ENCODE peak calls at places on chromosomes 16 and 17, in ten cellular contexts. M is prostate gland, T is breast epithelium, E is K562, S is sigmoid colon, N is stomach, K is H1, R is HepG2, O is transverse colon, A is HCT116. F is an unnamed sample.

GRCh38 chr16:81478876-81479496 is 34.4 kb downstream of the CMIP start:
- DNase-seq in M (peak; percentile 70), T (no peak), E (no peak), S (no peak), N (peak; percentile 75), K (no peak), R (no peak), O (peak; percentile 73), A (no peak), F (no peak)

GRCh38 chr17:10756146-10756545 is 26.3 kb upstream of the TMEM220 start:
- DNase-seq in M (no peak), T (no peak), E (no peak), S (no peak), N (no peak), K (no peak), R (no peak), O (no peak), A (no peak), F (no peak)

GRCh38 chr17:19382581-19383444 is 4.2 kb downstream of the MFAP4 start:
- DNase-seq in M (no peak), T (no peak), E (no peak), S (peak; percentile 63), N (no peak), K (no peak), R (no peak), O (no peak), A (no peak), F (no peak)

GRCh38 chr17:50375858-50376538 is 3.0 kb downstream of the EME1 start:
- DNase-seq in M (no peak), T (no peak), E (no peak), S (no peak), N (no peak), K (no peak), R (no peak), O (no peak), A (no peak), F (no peak)

GRCh38 chr16:89319883-89320716 is 102.6 kb downstream of the ZNF778 start:
- DNase-seq in M (no peak), T (no peak), E (peak; percentile 74), S (peak; percentile 77), N (peak; percentile 51), K (no peak), R (peak; percentile 64), O (peak; percentile 38), A (no peak), F (no peak)

GRCh38 chr16:87842209-87842869 is 27.0 kb downstream of the SLC7A5 start:
- DNase-seq in M (no peak), T (no peak), E (no peak), S (peak; percentile 65), N (no peak), K (no peak), R (peak; percentile 51), O (no peak), A (no peak), F (no peak)

GRCh38 chr17:50728881-50729765 is 9.7 kb downstream of the LUC7L3 start:
- DNase-seq in M (no peak), T (no peak), E (no peak), S (no peak), N (no peak), K (no peak), R (no peak), O (no peak), A (no peak), F (no peak)

GRCh38 chr17:9566067-9566466 is 9.6 kb downstream of the STX8 start:
- DNase-seq in M (no peak), T (no peak), E (no peak), S (no peak), N (no peak), K (no peak), R (no peak), O (no peak), A (no peak), F (no peak)

DNA sequence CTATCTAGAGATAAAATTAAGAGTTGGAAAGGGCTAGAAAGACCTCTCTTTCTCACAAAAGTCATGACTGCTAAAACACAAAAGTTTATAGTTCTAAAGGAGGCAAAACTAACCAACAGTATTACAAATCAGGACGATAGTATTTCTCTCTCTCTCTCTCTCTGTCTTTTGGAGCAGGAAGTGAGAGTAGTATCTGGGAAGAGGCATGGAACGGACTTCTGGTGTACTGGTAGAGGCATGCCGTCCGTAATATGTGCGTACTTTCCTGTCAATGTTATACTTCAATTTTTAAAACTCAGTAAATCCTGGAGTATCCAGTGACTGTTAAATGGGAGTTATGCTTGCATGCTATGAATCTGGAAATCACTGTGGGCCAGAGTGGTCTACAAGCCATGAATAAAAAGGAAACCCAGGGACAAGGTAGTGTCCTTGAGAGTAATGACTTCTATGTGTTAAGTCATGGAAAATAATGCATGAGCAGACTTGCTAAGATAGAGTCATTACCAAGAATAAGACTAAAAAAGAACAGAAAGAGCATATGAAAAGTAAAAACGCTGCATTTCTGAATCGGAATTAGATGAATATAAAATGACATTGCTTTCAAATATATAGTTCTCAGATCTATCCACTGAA is 49.8 kb upstream of the ANKFY1 start:
- DNase-seq in M (no peak), T (no peak), E (no peak), S (no peak), N (no peak), K (no peak), R (no peak), O (no peak), A (no peak), F (no peak)
- H3K4me1 ChIP-seq in M (peaks cover 13% of the 10 kb centered on the region), T (peaks cover 5% of the 10 kb centered on the region), E (peaks cover 8% of the 10 kb centered on the region), S (peaks cover 87% of the 10 kb centered on the region), N (peaks cover 95% of the 10 kb centered on the region), K (peaks cover 1% of the 10 kb centered on the region), R (peaks cover 89% of the 10 kb centered on the region), O (peaks cover 51% of the 10 kb centered on the region), A (no peaks in the 10 kb centered on the region), F (peaks cover 73% of the 10 kb centered on the region)

GRCh38 chr17:74978240-74978639 is 5.7 kb upstream of the HID1 start:
- DNase-seq in M (no peak), T (no peak), E (no peak), S (no peak), N (no peak), K (no peak), R (no peak), O (no peak), A (no peak), F (no peak)

GRCh38 chr17:74979408-74980146 is 7.0 kb upstream of the HID1 start:
- DNase-seq in M (no peak), T (no peak), E (peak; percentile 39), S (no peak), N (no peak), K (no peak), R (no peak), O (no peak), A (no peak), F (no peak)

GRCh38 chr17:74981318-74981978 is 6.0 kb upstream of the CDR2L start:
- DNase-seq in M (no peak), T (no peak), E (no peak), S (no peak), N (no peak), K (no peak), R (no peak), O (no peak), A (no peak), F (no peak)

GRCh38 chr17:74986206-74986576 is 1.2 kb upstream of the CDR2L start:
- DNase-seq in M (no peak), T (no peak), E (no peak), S (no peak), N (no peak), K (no peak), R (no peak), O (no peak), A (no peak), F (no peak)

DNA sequence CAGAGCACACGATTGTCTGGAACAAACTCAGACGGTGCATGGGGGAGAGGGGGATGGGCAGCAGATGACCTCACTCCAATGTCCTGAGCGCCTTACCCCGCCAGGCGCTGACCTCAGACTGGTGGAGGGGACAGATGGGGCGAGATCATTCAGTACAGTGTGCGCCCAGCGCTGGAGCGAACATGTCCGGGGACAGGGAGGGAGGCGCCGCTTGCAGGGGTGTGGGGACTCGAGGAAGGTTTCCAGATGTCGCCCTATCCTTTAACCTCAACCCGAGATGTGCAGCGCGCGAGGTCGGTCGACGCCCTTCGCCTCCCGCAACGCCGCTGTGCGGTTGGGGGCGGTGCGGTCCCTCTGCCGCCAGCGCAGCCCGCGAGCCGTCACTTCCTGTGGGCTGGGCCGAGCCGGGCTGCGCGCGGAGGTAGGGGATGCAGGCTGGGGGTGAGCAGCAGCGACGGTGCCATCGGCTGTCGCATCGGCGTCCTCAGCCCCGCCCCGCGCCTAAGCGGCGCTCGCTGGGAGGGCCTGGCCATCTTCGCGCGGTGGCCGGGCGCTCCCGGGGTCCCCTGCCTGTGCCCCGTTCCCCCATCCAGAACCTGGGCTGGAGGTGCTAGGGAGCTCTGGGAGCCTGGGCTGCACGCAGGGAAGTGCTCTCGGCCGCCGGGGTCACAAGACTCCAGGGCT is 5.3 kb upstream of the CDR2L start:
- DNase-seq in M (peak; percentile 53), T (peak; percentile 83), E (peak; percentile 88), S (peak; percentile 85), N (peak; percentile 79), K (no peak), R (peak; percentile 72), O (peak; percentile 77), A (peak; percentile 57), F (no peak)
- H3K9me3 ChIP-seq in M (no peaks in the 10 kb centered on the region), T (no peaks in the 10 kb centered on the region), E (no peaks in the 10 kb centered on the region), S (no peaks in the 10 kb centered on the region), N (no peaks in the 10 kb centered on the region), K (no peaks in the 10 kb centered on the region), R (no peaks in the 10 kb centered on the region), O (no peaks in the 10 kb centered on the region), A (no peaks in the 10 kb centered on the region), F (no peaks in the 10 kb centered on the region)

GRCh38 chr17:58694302-58694701 is 1.9 kb downstream of the RAD51C start:
- DNase-seq in M (no peak), T (no peak), E (no peak), S (no peak), N (no peak), K (no peak), R (no peak), O (no peak), A (no peak), F (no peak)

GRCh38 chr17:58691701-58692238 is at the start of gene TEX14:
- DNase-seq in M (no peak), T (no peak), E (peak; percentile 30), S (no peak), N (no peak), K (no peak), R (no peak), O (no peak), A (no peak), F (no peak)

GRCh38 chr17:58693208-58693607 is 806 bp downstream of the RAD51C start:
- DNase-seq in M (no peak), T (no peak), E (no peak), S (no peak), N (no peak), K (no peak), R (no peak), O (no peak), A (no peak), F (no peak)

GRCh38 chr17:58693751-58694150 is 1.3 kb downstream of the RAD51C start:
- DNase-seq in M (no peak), T (no peak), E (no peak), S (no peak), N (no peak), K (no peak), R (no peak), O (no peak), A (no peak), F (no peak)

DNA sequence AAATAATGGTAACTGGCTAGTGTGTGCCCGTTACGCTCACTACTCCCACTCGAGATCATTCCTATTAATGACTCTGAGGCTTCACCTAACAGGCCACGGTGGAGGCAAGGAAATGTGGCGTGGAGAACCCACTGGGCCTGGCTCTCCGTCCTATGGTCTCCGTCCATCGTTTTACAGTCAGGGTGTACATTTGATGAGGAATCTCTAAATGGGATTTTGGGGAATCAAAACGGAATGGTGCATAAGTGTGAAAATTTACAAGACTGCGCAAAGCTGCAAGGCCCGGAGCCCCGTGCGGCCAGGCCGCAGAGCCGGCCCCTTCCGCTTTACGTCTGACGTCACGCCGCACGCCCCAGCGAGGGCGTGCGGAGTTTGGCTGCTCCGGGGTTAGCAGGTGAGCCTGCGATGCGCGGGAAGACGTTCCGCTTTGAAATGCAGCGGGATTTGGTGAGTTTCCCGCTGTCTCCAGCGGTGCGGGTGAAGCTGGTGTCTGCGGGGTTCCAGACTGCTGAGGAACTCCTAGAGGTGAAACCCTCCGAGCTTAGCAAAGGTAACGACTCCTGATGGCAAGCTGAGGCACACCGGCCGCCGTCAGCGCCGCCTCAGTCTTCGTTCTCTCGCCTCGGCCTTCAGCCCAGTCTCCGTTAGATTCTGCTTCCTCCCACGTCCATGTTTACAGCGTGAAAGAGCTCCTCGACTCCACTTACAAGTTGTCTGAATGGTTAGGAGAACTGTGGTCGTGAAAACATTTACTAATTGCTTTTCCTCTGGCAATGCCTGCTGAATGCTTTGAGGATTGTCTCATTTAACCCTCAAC is at the start of gene RAD51C:
- DNase-seq in M (peak; percentile 65), T (peak; percentile 67), E (peak; percentile 92), S (peak; percentile 91), N (peak; percentile 85), K (peak; percentile 27), R (peak; percentile 84), O (peak; percentile 90), A (peak; percentile 93), F (peak; percentile 89)
- TF ChIP-seq POLR2AphosphoS5 in M (peak; percentile 85), T (no peak), E (peak; percentile 91), S (peak; percentile 89), N (peak; percentile 87), K (no peak), R (peak; percentile 94), O (peak; percentile 43), A (peak; percentile 98), F (no peak)

GRCh38 chr16:1299012-1299867 is 10.2 kb upstream of the UBE2I start:
- DNase-seq in M (no peak), T (peak; percentile 80), E (peak; percentile 64), S (no peak), N (peak; percentile 61), K (no peak), R (peak; percentile 67), O (no peak), A (no peak), F (no peak)

GRCh38 chr16:1301562-1301961 is 7.9 kb upstream of the UBE2I start:
- DNase-seq in M (no peak), T (no peak), E (no peak), S (no peak), N (no peak), K (no peak), R (no peak), O (no peak), A (no peak), F (no peak)

GRCh38 chr16:1298406-1298805 is 11.0 kb upstream of the UBE2I start:
- DNase-seq in M (no peak), T (no peak), E (no peak), S (no peak), N (no peak), K (no peak), R (no peak), O (no peak), A (no peak), F (no peak)

GRCh38 chr16:1299868-1300203 is 9.6 kb upstream of the UBE2I start:
- DNase-seq in M (no peak), T (no peak), E (no peak), S (no peak), N (no peak), K (no peak), R (no peak), O (no peak), A (no peak), F (no peak)

GRCh38 chr16:1300664-1301476 is 8.6 kb upstream of the UBE2I start:
- DNase-seq in M (peak; percentile 48), T (peak; percentile 81), E (peak; percentile 81), S (no peak), N (peak; percentile 80), K (no peak), R (peak; percentile 55), O (peak; percentile 84), A (no peak), F (no peak)
- H3K4me1 ChIP-seq in M (peaks cover 9% of the 10 kb centered on the region), T (no peaks in the 10 kb centered on the region), E (peaks cover 34% of the 10 kb centered on the region), S (peaks cover 8% of the 10 kb centered on the region), N (peaks cover 31% of the 10 kb centered on the region), K (no peaks in the 10 kb centered on the region), R (peaks cover 91% of the 10 kb centered on the region), O (peaks cover 26% of the 10 kb centered on the region), A (peaks cover 57% of the 10 kb centered on the region), F (peaks cover 13% of the 10 kb centered on the region)